ENCODE peak calls at places on chromosomes 16 and 17, in four cellular contexts. One of them, this sample, is unnamed.

GRCh38 chr17:9817086-9817485 is 4.8 kb downstream of the GSG1L2 start:
- DNase-seq in right atrium auricular region: no peak
- DNase-seq in foreskin fibroblast: no peak
- DNase-seq in GM13977: no peak
- DNase-seq in this sample: no peak

GRCh38 chr16:48053346-48053745 is 102.4 kb downstream of the ABCC12 start:
- DNase-seq in foreskin fibroblast: peak
- DNase-seq in GM13977: no peak
- DNase-seq in right atrium auricular region: no peak
- DNase-seq in this sample: no peak

GRCh38 chr16:68737046-68737729 is at the start of gene CDH1:
- DNase-seq in right atrium auricular region: no peak
- DNase-seq in foreskin fibroblast: no peak
- DNase-seq in GM13977: peak
- DNase-seq in this sample: peak

GRCh38 chr17:80878876-80879722 is 112.5 kb upstream of the CHMP6 start:
- DNase-seq in foreskin fibroblast: no peak
- DNase-seq in GM13977: no peak
- DNase-seq in right atrium auricular region: no peak
- DNase-seq in this sample: no peak

GRCh38 chr17:83185023-83186002 is 105.9 kb downstream of the METRNL start:
- DNase-seq in foreskin fibroblast: no peak
- DNase-seq in GM13977: no peak
- DNase-seq in right atrium auricular region: peak
- DNase-seq in this sample: no peak

GRCh38 chr17:81508639-81509047 is 4.0 kb downstream of the ACTG1 start:
- DNase-seq in GM13977: no peak
- DNase-seq in right atrium auricular region: no peak
- DNase-seq in foreskin fibroblast: no peak
- DNase-seq in this sample: no peak

GRCh38 chr17:71790791-71791190 is 330.0 kb upstream of the SOX9 start:
- DNase-seq in GM13977: no peak
- DNase-seq in foreskin fibroblast: no peak
- DNase-seq in right atrium auricular region: no peak
- DNase-seq in this sample: no peak

GRCh38 chr16:10514369-10515055 is 65.9 kb downstream of the EMP2 start:
- DNase-seq in right atrium auricular region: no peak
- DNase-seq in GM13977: peak
- DNase-seq in foreskin fibroblast: peak
- DNase-seq in this sample: peak

GRCh38 chr16:57013268-57013667 is 23.9 kb downstream of the NLRC5 start:
- DNase-seq in foreskin fibroblast: peak
- DNase-seq in right atrium auricular region: no peak
- DNase-seq in GM13977: no peak
- DNase-seq in this sample: no peak

GRCh38 chr16:86580798-86581185 is 2.4 kb downstream of the FOXL1 start:
- DNase-seq in foreskin fibroblast: no peak
- DNase-seq in right atrium auricular region: no peak
- DNase-seq in GM13977: no peak
- DNase-seq in this sample: no peak

GRCh38 chr17:82315703-82316358 is 1.6 kb downstream of the CD7 start:
- DNase-seq in foreskin fibroblast: no peak
- DNase-seq in GM13977: no peak
- DNase-seq in right atrium auricular region: no peak
- DNase-seq in this sample: peak

GRCh38 chr16:2177101-2177500 is 19.3 kb downstream of the CASKIN1 start:
- DNase-seq in GM13977: no peak
- DNase-seq in foreskin fibroblast: no peak
- DNase-seq in right atrium auricular region: no peak
- DNase-seq in this sample: no peak

GRCh38 chr17:80265205-80266068 is 4.8 kb downstream of the RNF213 start:
- DNase-seq in GM13977: peak
- DNase-seq in right atrium auricular region: no peak
- DNase-seq in foreskin fibroblast: no peak
- DNase-seq in this sample: peak

GRCh38 chr17:39513256-39513655 is 52.0 kb downstream of the CDK12 start:
- DNase-seq in foreskin fibroblast: no peak
- DNase-seq in right atrium auricular region: no peak
- DNase-seq in GM13977: no peak
- DNase-seq in this sample: no peak

GRCh38 chr17:13230350-13230900 is 212.6 kb upstream of the ELAC2 start:
- DNase-seq in foreskin fibroblast: no peak
- DNase-seq in GM13977: no peak
- DNase-seq in right atrium auricular region: no peak
- DNase-seq in this sample: no peak

GRCh38 chr17:6797718-6798351 is 21.8 kb downstream of the FBXO39 start:
- DNase-seq in GM13977: no peak
- DNase-seq in right atrium auricular region: no peak
- DNase-seq in foreskin fibroblast: peak
- DNase-seq in this sample: no peak

GRCh38 chr17:73390851-73391250 is 79.0 kb upstream of the CDC42EP4 start:
- DNase-seq in foreskin fibroblast: no peak
- DNase-seq in GM13977: no peak
- DNase-seq in right atrium auricular region: no peak
- DNase-seq in this sample: no peak

GRCh38 chr17:79269620-79270019 is 195.0 kb downstream of the ENGASE start:
- DNase-seq in right atrium auricular region: no peak
- DNase-seq in GM13977: no peak
- DNase-seq in foreskin fibroblast: no peak
- DNase-seq in this sample: no peak

GRCh38 chr17:72401883-72402726 is 281.3 kb downstream of the SOX9 start:
- DNase-seq in GM13977: no peak
- DNase-seq in foreskin fibroblast: no peak
- DNase-seq in right atrium auricular region: no peak
- DNase-seq in this sample: no peak

GRCh38 chr16:27377666-27378485 is 24.1 kb upstream of the IL21R start:
- DNase-seq in GM13977: peak
- DNase-seq in right atrium auricular region: no peak
- DNase-seq in foreskin fibroblast: no peak
- DNase-seq in this sample: peak

GRCh38 chr17:41008811-41009210 is at the start of gene KRTAP3-1:
- DNase-seq in GM13977: no peak
- DNase-seq in right atrium auricular region: no peak
- DNase-seq in foreskin fibroblast: no peak
- DNase-seq in this sample: no peak

GRCh38 chr16:6446370-6446769 is 886.3 kb upstream of the RBFOX1 start:
- DNase-seq in foreskin fibroblast: no peak
- DNase-seq in GM13977: no peak
- DNase-seq in right atrium auricular region: no peak
- DNase-seq in this sample: peak
- TF ChIP-seq CTCF in foreskin fibroblast: no peak
- TF ChIP-seq CTCF in GM13977: no peak
- TF ChIP-seq CTCF in right atrium auricular region: no peak
- TF ChIP-seq CTCF in this sample: no peak

DNA sequence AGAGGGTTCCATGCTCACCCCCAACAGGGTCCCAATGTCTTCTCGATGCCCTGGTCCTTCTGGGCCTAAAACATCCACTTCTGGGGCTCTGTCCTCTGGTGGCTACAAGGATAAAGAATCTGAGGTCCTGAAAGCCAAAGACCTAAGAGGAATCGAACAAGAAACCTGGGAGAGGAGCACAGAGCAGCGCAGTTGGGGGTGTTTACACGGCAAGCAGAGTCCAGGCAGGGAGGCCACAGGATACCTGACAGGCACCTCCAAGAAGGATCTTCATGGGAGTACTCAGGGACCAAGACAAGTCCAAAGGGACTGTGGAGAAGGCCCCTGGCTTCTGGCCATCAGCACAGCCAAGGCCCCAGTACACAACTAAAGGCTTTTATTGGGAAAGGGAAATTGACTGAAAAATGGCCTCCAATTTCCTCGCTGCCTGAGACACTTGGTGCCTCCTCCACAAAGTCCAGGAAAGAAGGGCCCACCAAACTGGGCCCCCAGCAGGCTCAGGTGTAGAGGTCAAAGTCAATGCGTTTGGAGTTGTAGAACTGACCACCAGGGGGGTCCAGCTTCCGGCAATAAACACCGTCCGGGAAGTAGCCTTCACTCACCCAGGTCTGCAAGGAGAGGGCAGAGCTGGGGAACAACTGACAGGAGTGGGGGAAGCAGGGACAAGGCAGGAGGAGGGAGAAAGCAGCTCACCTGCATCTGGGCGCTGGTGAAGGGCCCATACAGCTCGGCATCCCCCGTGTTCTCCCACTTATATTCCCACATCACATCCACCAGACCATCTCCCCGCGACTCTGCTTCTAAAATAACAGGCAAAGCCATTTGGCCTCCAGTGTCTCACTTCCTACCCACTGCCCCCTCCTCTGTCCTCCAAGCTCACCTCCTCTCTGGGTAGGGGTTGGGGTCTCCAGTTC is 2.4 kb downstream of the CD2BP2 start:
- DNase-seq in foreskin fibroblast: no peak
- DNase-seq in right atrium auricular region: no peak
- DNase-seq in GM13977: no peak
- DNase-seq in this sample: no peak
- TF ChIP-seq CTCF in foreskin fibroblast: no peak
- TF ChIP-seq CTCF in right atrium auricular region: no peak
- TF ChIP-seq CTCF in GM13977: no peak
- TF ChIP-seq CTCF in this sample: no peak

DNA sequence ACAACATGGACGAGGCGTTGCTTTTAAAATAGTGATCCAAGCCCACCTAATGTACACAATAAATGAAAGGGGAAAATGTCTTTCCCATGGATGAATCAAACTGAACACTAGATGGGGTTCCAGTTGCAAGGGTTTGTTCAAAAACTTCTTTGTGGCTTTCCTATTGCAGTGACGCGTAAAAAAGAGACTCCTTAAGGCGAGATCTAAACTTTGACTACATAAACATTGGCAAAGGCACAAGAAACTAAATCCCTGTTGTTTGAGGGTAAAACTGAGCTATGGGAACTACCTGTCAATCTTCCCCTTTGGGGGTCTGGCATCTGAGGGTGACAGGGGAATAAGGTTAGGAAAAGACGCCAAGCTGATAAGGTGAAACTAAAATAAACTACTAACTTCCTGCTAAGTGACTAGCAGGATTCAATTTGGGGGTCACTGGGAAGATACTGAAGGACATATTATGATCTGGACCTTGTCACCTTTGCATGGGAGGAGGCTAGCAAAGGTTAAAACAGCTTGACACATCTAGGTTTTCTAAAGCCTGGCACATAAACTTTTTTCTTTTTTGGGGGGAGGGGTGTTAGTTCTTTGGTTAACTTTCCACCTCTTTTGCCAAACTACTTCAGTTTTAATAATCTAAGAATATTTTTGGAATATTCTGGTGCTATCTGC is 4.7 kb downstream of the SALL1 start:
- DNase-seq in foreskin fibroblast: no peak
- DNase-seq in right atrium auricular region: no peak
- DNase-seq in GM13977: no peak
- DNase-seq in this sample: no peak
- TF ChIP-seq CTCF in foreskin fibroblast: peak
- TF ChIP-seq CTCF in right atrium auricular region: no peak
- TF ChIP-seq CTCF in GM13977: no peak
- TF ChIP-seq CTCF in this sample: no peak

GRCh38 chr16:84613408-84614071 is 4.3 kb downstream of the COTL1 start:
- DNase-seq in right atrium auricular region: no peak
- DNase-seq in foreskin fibroblast: no peak
- DNase-seq in GM13977: no peak
- DNase-seq in this sample: peak
- TF ChIP-seq CTCF in right atrium auricular region: no peak
- TF ChIP-seq CTCF in foreskin fibroblast: no peak
- TF ChIP-seq CTCF in GM13977: no peak
- TF ChIP-seq CTCF in this sample: no peak

DNA sequence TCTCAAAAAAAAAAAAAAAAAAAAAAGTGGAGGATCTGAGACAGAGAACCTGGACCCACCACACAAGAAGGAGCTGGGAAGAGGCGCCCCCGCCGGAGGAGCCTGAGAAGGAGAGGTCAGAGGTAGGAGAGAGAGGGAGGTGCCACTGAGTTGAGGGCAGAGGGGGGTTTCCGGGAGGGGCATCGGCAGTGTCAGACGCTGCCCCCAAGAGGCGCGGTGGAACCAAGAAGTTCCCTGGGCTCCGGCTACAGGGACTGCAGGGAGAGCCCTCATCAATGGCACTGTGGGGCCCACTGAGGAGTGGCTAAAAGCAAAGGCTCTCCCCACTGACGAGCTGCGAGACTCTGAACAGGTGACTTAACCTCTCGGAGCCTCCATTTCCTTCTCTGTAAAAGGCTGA is 4.2 kb downstream of the CCDC42 start:
- DNase-seq in foreskin fibroblast: no peak
- DNase-seq in right atrium auricular region: no peak
- DNase-seq in GM13977: peak
- DNase-seq in this sample: peak
- TF ChIP-seq CTCF in foreskin fibroblast: no peak
- TF ChIP-seq CTCF in right atrium auricular region: no peak
- TF ChIP-seq CTCF in GM13977: no peak
- TF ChIP-seq CTCF in this sample: no peak

DNA sequence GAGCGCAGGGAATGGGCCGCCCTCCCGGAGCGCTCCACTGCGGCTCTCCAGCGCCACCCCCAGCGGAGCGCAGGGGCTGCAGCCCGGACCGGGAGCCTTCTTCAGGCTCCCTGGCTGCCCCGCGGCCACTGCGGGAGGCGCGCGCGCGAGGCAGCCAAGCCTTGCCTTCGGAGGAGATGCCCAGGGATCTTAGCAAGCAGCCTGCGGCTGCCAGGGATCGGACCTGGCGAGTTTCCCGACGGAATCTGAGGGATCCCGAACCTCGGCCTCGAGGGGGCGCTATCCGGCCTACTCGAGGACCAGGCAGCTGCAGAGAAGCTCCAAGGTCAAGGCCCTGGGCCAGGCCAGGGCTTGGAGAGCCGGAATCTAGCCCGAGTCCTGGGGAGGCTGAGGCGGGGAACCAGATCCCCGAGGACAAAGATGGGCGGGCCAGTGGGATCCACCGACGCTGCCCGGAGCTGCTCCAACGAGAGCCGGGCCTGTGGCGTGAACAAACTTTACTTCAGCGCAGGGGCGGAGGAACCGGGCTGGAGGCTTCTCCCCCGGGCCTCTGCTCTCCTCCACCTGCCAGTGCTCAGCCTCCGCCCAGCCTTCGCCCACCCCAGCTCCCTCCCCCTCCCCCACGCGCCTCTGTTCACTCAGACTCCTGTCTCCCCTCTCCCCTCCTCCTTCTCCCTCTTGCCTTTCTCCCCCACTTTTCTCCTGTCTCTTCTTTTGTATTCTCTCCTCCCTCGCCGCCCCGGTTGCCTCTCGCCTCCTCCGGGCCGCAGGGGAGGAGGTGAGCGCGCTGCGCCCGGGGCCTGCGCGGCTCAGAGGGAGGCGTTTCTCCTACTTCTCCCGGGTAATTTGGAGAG is at the start of gene IRX6:
- DNase-seq in foreskin fibroblast: no peak
- DNase-seq in GM13977: no peak
- DNase-seq in right atrium auricular region: no peak
- DNase-seq in this sample: no peak
- TF ChIP-seq CTCF in foreskin fibroblast: peak
- TF ChIP-seq CTCF in GM13977: peak
- TF ChIP-seq CTCF in right atrium auricular region: no peak
- TF ChIP-seq CTCF in this sample: peak